ENCODE peak calls at places on chromosomes 6 and 20, in six cellular contexts. T, I, S, E, G and V are unnamed samples.

GRCh38 chr20:25205277-25206062 is 10.0 kb downstream of the ENTPD6 start:
- DNase-seq in G (no peak), E (no peak), S (no peak), I (no peak), T (no peak), V (no peak)

GRCh38 chr20:64240243-64241015 is 15.1 kb upstream of the PCMTD2 start:
- DNase-seq in I (no peak), T (no peak), E (no peak), G (no peak), S (no peak), V (no peak)

GRCh38 chr20:63405102-63405730 is 44.1 kb upstream of the CHRNA4 start:
- DNase-seq in T (no peak), I (no peak), S (no peak), G (no peak), E (no peak), V (no peak)

GRCh38 chr6:90416322-90416721 is 119.7 kb upstream of the BACH2 start:
- DNase-seq in E (no peak), S (no peak), T (no peak), I (no peak), G (no peak), V (no peak)

GRCh38 chr6:73180076-73180717 is 45.1 kb downstream of the KHDC1L start:
- DNase-seq in G (peak), T (peak), S (no peak), I (no peak), E (peak), V (peak)

GRCh38 chr6:47168176-47168575 is 126.0 kb upstream of the ADGRF1 start:
- DNase-seq in S (peak), T (peak), E (no peak), I (peak), G (peak), V (peak)

GRCh38 chr6:120608826-120609225 is 725.5 kb downstream of the TBC1D32 start:
- DNase-seq in G (peak), I (no peak), E (no peak), T (no peak), S (no peak), V (peak)

GRCh38 chr6:122692175-122692598 is 82.0 kb downstream of the PKIB start:
- DNase-seq in T (peak), E (no peak), I (no peak), S (peak), G (peak), V (peak)

GRCh38 chr6:85126448-85127178 is 323.3 kb upstream of the NT5E start:
- DNase-seq in S (peak), I (peak), T (peak), E (no peak), G (peak), V (peak)